ENCODE peak calls at places on chromosomes 13 and 19, in six cellular contexts. H is amniotic stem cell; I is OCI-LY7; D is activated CD8-positive, alpha-beta memory T cell treated with anti-CD3 and anti-CD28 coated beads for 1 hour; E is Calu3; G is activated CD4-positive, alpha-beta T cell treated with anti-CD3 and anti-CD28 coated beads, Interleukin-2, amount 50 U/mL, for 1 hour. O is an unnamed sample.

GRCh38 chr13:92716749-92717148 is 509.9 kb upstream of the GPC6 start:
- DNase-seq in H (no peak), I (no peak), D (no peak), E (no peak), G (no peak), O (peak; percentile 4)

GRCh38 chr19:42178791-42179500 is 38.5 kb downstream of the DEDD2 start:
- DNase-seq in H (no peak), I (peak; percentile 56), D (no peak), E (peak; percentile 30), G (no peak), O (no peak)

GRCh38 chr13:65292488-65292901 is 1937.6 kb downstream of the PCDH9 start:
- DNase-seq in H (peak; percentile 86), I (no peak), D (no peak), E (no peak), G (no peak), O (peak; percentile 10)

GRCh38 chr19:41563847-41564514 is 12.0 kb upstream of the CEACAM21 start:
- DNase-seq in H (no peak), I (no peak), D (peak; percentile 51), E (peak; percentile 57), G (peak; percentile 66), O (no peak)

GRCh38 chr19:36257512-36257876 is 42.6 kb downstream of the ZNF146 start:
- DNase-seq in H (no peak), I (no peak), D (no peak), E (no peak), G (no peak), O (no peak)

GRCh38 chr19:39645800-39646411 is 9.8 kb upstream of the LGALS16 start:
- DNase-seq in H (no peak), I (peak; percentile 11), D (no peak), E (peak; percentile 40), G (peak; percentile 4), O (peak; percentile 4)

GRCh38 chr13:30477346-30478235 is 11.9 kb upstream of the HMGB1 start:
- DNase-seq in H (no peak), I (peak; percentile 62), D (no peak), E (no peak), G (no peak), O (no peak)

GRCh38 chr19:16400911-16401675 is 70.7 kb downstream of the EPS15L1 start:
- DNase-seq in H (no peak), I (no peak), D (no peak), E (no peak), G (no peak), O (no peak)

GRCh38 chr19:1169921-1170885 is 3.9 kb downstream of the SBNO2 start:
- DNase-seq in H (no peak), I (no peak), D (no peak), E (no peak), G (no peak), O (no peak)

GRCh38 chr19:51219307-51219706 is 5.6 kb upstream of the CD33 start:
- DNase-seq in H (no peak), I (no peak), D (no peak), E (no peak), G (no peak), O (no peak)

GRCh38 chr19:50046649-50047503 is 21.1 kb downstream of the ZNF473 start:
- DNase-seq in H (peak; percentile 10), I (peak; percentile 74), D (no peak), E (no peak), G (peak; percentile 69), O (no peak)

GRCh38 chr13:113216165-113217056 is 7.0 kb downstream of the CUL4A start:
- DNase-seq in H (no peak), I (no peak), D (no peak), E (peak; percentile 20), G (no peak), O (peak; percentile 52)

GRCh38 chr19:32122258-32122657 is 223.2 kb upstream of the ZNF507 start:
- DNase-seq in H (no peak), I (no peak), D (no peak), E (no peak), G (no peak), O (no peak)

GRCh38 chr19:36266375-36266961 is 51.6 kb downstream of the ZNF146 start:
- DNase-seq in H (no peak), I (no peak), D (no peak), E (no peak), G (no peak), O (no peak)

GRCh38 chr19:11130824-11131455 is 24.6 kb downstream of the SPC24 start:
- DNase-seq in H (peak; percentile 23), I (peak; percentile 71), D (peak; percentile 31), E (peak; percentile 77), G (peak; percentile 76), O (peak; percentile 82)

GRCh38 chr13:44969858-44970484 is 19.3 kb downstream of the NUFIP1 start:
- DNase-seq in H (peak; percentile 12), I (peak; percentile 32), D (no peak), E (no peak), G (no peak), O (peak; percentile 31)

GRCh38 chr13:40518481-40518882 is 148.0 kb downstream of the FOXO1 start:
- DNase-seq in H (no peak), I (no peak), D (no peak), E (peak; percentile 48), G (peak; percentile 3), O (no peak)

GRCh38 chr13:43776680-43777079 is 10.1 kb downstream of the ENOX1 start:
- DNase-seq in H (no peak), I (no peak), D (no peak), E (no peak), G (no peak), O (no peak)

GRCh38 chr13:93951153-93951552 is 528.3 kb downstream of the DCT start:
- DNase-seq in H (no peak), I (no peak), D (no peak), E (no peak), G (no peak), O (no peak)

GRCh38 chr13:39900106-39900750 is 244.8 kb downstream of the COG6 start:
- DNase-seq in H (no peak), I (no peak), D (no peak), E (no peak), G (no peak), O (no peak)

GRCh38 chr19:2214253-2214652 is 21.9 kb downstream of the PLEKHJ1 start:
- DNase-seq in H (no peak), I (no peak), D (no peak), E (no peak), G (no peak), O (no peak)

GRCh38 chr19:1856345-1856697 is 7.1 kb downstream of the KLF16 start:
- DNase-seq in H (no peak), I (peak; percentile 31), D (no peak), E (no peak), G (no peak), O (no peak)

GRCh38 chr13:27005556-27005955 is 166.1 kb downstream of the USP12 start:
- DNase-seq in H (no peak), I (no peak), D (no peak), E (no peak), G (no peak), O (no peak)

GRCh38 chr13:56457535-56458200 is 683.0 kb upstream of the PRR20A start:
- DNase-seq in H (no peak), I (no peak), D (no peak), E (no peak), G (no peak), O (no peak)

GRCh38 chr19:34145741-34146202 is 26.5 kb upstream of the LSM14A start:
- DNase-seq in H (no peak), I (peak; percentile 71), D (peak; percentile 7), E (peak; percentile 56), G (peak; percentile 45), O (peak; percentile 65)

GRCh38 chr13:40445557-40445990 is 220.9 kb downstream of the FOXO1 start:
- DNase-seq in H (no peak), I (peak; percentile 100), D (no peak), E (no peak), G (no peak), O (no peak)

GRCh38 chr13:80361883-80362327 is 21.0 kb upstream of the SPRY2 start:
- DNase-seq in H (no peak), I (peak; percentile 6), D (no peak), E (no peak), G (no peak), O (no peak)

GRCh38 chr19:3673506-3674439 is 26.5 kb downstream of the PIP5K1C start:
- DNase-seq in H (no peak), I (no peak), D (no peak), E (no peak), G (no peak), O (no peak)

GRCh38 chr19:45336696-45337251 is 3.8 kb upstream of the KLC3 start:
- DNase-seq in H (no peak), I (no peak), D (no peak), E (no peak), G (no peak), O (no peak)

GRCh38 chr13:37495046-37495445 is 103.5 kb downstream of the POSTN start:
- DNase-seq in H (no peak), I (no peak), D (no peak), E (no peak), G (no peak), O (peak; percentile 35)

GRCh38 chr19:41709951-41710645 is 1.7 kb downstream of the CEACAM5 start:
- DNase-seq in H (no peak), I (no peak), D (no peak), E (no peak), G (no peak), O (no peak)

GRCh38 chr13:23467932-23468278 is 34.4 kb upstream of the SACS start:
- DNase-seq in H (no peak), I (no peak), D (no peak), E (no peak), G (no peak), O (no peak)

GRCh38 chr19:802888-803561 is 5.8 kb downstream of the PTBP1 start:
- DNase-seq in H (no peak), I (no peak), D (no peak), E (no peak), G (no peak), O (no peak)

GRCh38 chr19:37991841-37992248 is 84.8 kb downstream of the SIPA1L3 start:
- DNase-seq in H (no peak), I (no peak), D (no peak), E (peak; percentile 13), G (no peak), O (no peak)

GRCh38 chr13:73514208-73514607 is 455.4 kb downstream of the KLF5 start:
- DNase-seq in H (no peak), I (no peak), D (no peak), E (no peak), G (no peak), O (no peak)

GRCh38 chr19:8075158-8076086 is 22.9 kb downstream of the CCL25 start:
- DNase-seq in H (no peak), I (no peak), D (no peak), E (no peak), G (no peak), O (no peak)

GRCh38 chr19:4744451-4745170 is 21.0 kb upstream of the DPP9 start:
- DNase-seq in H (peak; percentile 91), I (no peak), D (no peak), E (no peak), G (no peak), O (peak; percentile 84)